ENCODE peak calls at places on chromosome 20, in ten cellular contexts. One of them, this sample, is unnamed.

GRCh38 chr20:35978041-35978513 is 9.7 kb downstream of the CNBD2 start:
- DNase-seq in cardiac muscle cell: no peak
- DNase-seq in dermis blood vessel endothelial cell: no peak
- DNase-seq in T-helper 1 cell: no peak
- DNase-seq in amniotic stem cell: no peak
- DNase-seq in left lung: no peak
- DNase-seq in left colon: no peak
- DNase-seq in Kasumi-1: no peak
- DNase-seq in activated CD4-positive, alpha-beta T cell treated with anti-CD3 and anti-CD28 coated beads for 4 hours: no peak
- DNase-seq in PC-9: no peak
- DNase-seq in this sample: no peak

GRCh38 chr20:6295477-6296256 is 172.8 kb upstream of the FERMT1 start:
- DNase-seq in left lung: no peak
- DNase-seq in activated CD4-positive, alpha-beta T cell treated with anti-CD3 and anti-CD28 coated beads for 4 hours: no peak
- DNase-seq in cardiac muscle cell: peak
- DNase-seq in PC-9: no peak
- DNase-seq in left colon: no peak
- DNase-seq in T-helper 1 cell: no peak
- DNase-seq in Kasumi-1: no peak
- DNase-seq in amniotic stem cell: no peak
- DNase-seq in dermis blood vessel endothelial cell: no peak
- DNase-seq in this sample: no peak

GRCh38 chr20:32672315-32672981 is 1.3 kb downstream of the C20orf203 start:
- DNase-seq in dermis blood vessel endothelial cell: no peak
- DNase-seq in left lung: no peak
- DNase-seq in activated CD4-positive, alpha-beta T cell treated with anti-CD3 and anti-CD28 coated beads for 4 hours: no peak
- DNase-seq in Kasumi-1: peak
- DNase-seq in cardiac muscle cell: no peak
- DNase-seq in PC-9: no peak
- DNase-seq in T-helper 1 cell: no peak
- DNase-seq in left colon: no peak
- DNase-seq in amniotic stem cell: no peak
- DNase-seq in this sample: no peak

GRCh38 chr20:24102749-24103148 is 114.2 kb upstream of the GGTLC1 start:
- DNase-seq in left colon: no peak
- DNase-seq in left lung: no peak
- DNase-seq in activated CD4-positive, alpha-beta T cell treated with anti-CD3 and anti-CD28 coated beads for 4 hours: no peak
- DNase-seq in Kasumi-1: no peak
- DNase-seq in amniotic stem cell: peak
- DNase-seq in cardiac muscle cell: no peak
- DNase-seq in T-helper 1 cell: no peak
- DNase-seq in PC-9: peak
- DNase-seq in dermis blood vessel endothelial cell: peak
- DNase-seq in this sample: no peak

GRCh38 chr20:38222231-38222922 is 38.2 kb downstream of the KIAA1755 start:
- DNase-seq in Kasumi-1: peak
- DNase-seq in dermis blood vessel endothelial cell: peak
- DNase-seq in cardiac muscle cell: peak
- DNase-seq in activated CD4-positive, alpha-beta T cell treated with anti-CD3 and anti-CD28 coated beads for 4 hours: peak
- DNase-seq in PC-9: peak
- DNase-seq in left lung: no peak
- DNase-seq in amniotic stem cell: peak
- DNase-seq in T-helper 1 cell: peak
- DNase-seq in left colon: peak
- DNase-seq in this sample: no peak

GRCh38 chr20:62794007-62794724 is 2.1 kb upstream of the MRGBP start:
- DNase-seq in cardiac muscle cell: peak
- DNase-seq in left colon: peak
- DNase-seq in dermis blood vessel endothelial cell: peak
- DNase-seq in left lung: peak
- DNase-seq in activated CD4-positive, alpha-beta T cell treated with anti-CD3 and anti-CD28 coated beads for 4 hours: peak
- DNase-seq in PC-9: peak
- DNase-seq in amniotic stem cell: peak
- DNase-seq in Kasumi-1: peak
- DNase-seq in T-helper 1 cell: peak
- DNase-seq in this sample: peak

GRCh38 chr20:1855690-1856089 is 39.5 kb upstream of the SIRPA start:
- DNase-seq in activated CD4-positive, alpha-beta T cell treated with anti-CD3 and anti-CD28 coated beads for 4 hours: no peak
- DNase-seq in T-helper 1 cell: no peak
- DNase-seq in left colon: no peak
- DNase-seq in Kasumi-1: no peak
- DNase-seq in left lung: no peak
- DNase-seq in PC-9: no peak
- DNase-seq in cardiac muscle cell: no peak
- DNase-seq in dermis blood vessel endothelial cell: no peak
- DNase-seq in amniotic stem cell: no peak
- DNase-seq in this sample: no peak

GRCh38 chr20:22826306-22827230 is 208.5 kb upstream of the SSTR4 start:
- DNase-seq in cardiac muscle cell: no peak
- DNase-seq in dermis blood vessel endothelial cell: no peak
- DNase-seq in Kasumi-1: no peak
- DNase-seq in left colon: no peak
- DNase-seq in amniotic stem cell: no peak
- DNase-seq in left lung: no peak
- DNase-seq in PC-9: no peak
- DNase-seq in activated CD4-positive, alpha-beta T cell treated with anti-CD3 and anti-CD28 coated beads for 4 hours: no peak
- DNase-seq in T-helper 1 cell: no peak
- DNase-seq in this sample: no peak

GRCh38 chr20:33909331-33909921 is 84.3 kb upstream of the RALY start:
- DNase-seq in left colon: no peak
- DNase-seq in activated CD4-positive, alpha-beta T cell treated with anti-CD3 and anti-CD28 coated beads for 4 hours: no peak
- DNase-seq in Kasumi-1: no peak
- DNase-seq in cardiac muscle cell: no peak
- DNase-seq in T-helper 1 cell: no peak
- DNase-seq in PC-9: peak
- DNase-seq in amniotic stem cell: peak
- DNase-seq in dermis blood vessel endothelial cell: peak
- DNase-seq in left lung: no peak
- DNase-seq in this sample: peak

GRCh38 chr20:41437836-41438235 is 71.2 kb upstream of the EMILIN3 start:
- DNase-seq in left colon: no peak
- DNase-seq in amniotic stem cell: no peak
- DNase-seq in PC-9: no peak
- DNase-seq in Kasumi-1: no peak
- DNase-seq in cardiac muscle cell: no peak
- DNase-seq in left lung: no peak
- DNase-seq in dermis blood vessel endothelial cell: no peak
- DNase-seq in activated CD4-positive, alpha-beta T cell treated with anti-CD3 and anti-CD28 coated beads for 4 hours: no peak
- DNase-seq in T-helper 1 cell: no peak
- DNase-seq in this sample: no peak

GRCh38 chr20:5495939-5496338 is 179.2 kb upstream of the PROKR2 start:
- DNase-seq in activated CD4-positive, alpha-beta T cell treated with anti-CD3 and anti-CD28 coated beads for 4 hours: no peak
- DNase-seq in T-helper 1 cell: no peak
- DNase-seq in left colon: no peak
- DNase-seq in dermis blood vessel endothelial cell: no peak
- DNase-seq in left lung: no peak
- DNase-seq in Kasumi-1: no peak
- DNase-seq in amniotic stem cell: no peak
- DNase-seq in PC-9: no peak
- DNase-seq in cardiac muscle cell: no peak
- DNase-seq in this sample: no peak

GRCh38 chr20:60213126-60213893 is 255.1 kb downstream of the CDH26 start:
- DNase-seq in left lung: no peak
- DNase-seq in activated CD4-positive, alpha-beta T cell treated with anti-CD3 and anti-CD28 coated beads for 4 hours: no peak
- DNase-seq in dermis blood vessel endothelial cell: no peak
- DNase-seq in PC-9: no peak
- DNase-seq in left colon: no peak
- DNase-seq in Kasumi-1: no peak
- DNase-seq in amniotic stem cell: no peak
- DNase-seq in T-helper 1 cell: no peak
- DNase-seq in cardiac muscle cell: no peak
- DNase-seq in this sample: no peak